ENCODE peak calls at places on chromosomes 11 and 22, in five cellular contexts. B is NCI-H774, Z is HEK293T, C is astrocyte of the hippocampus, W is adrenal gland. F is an unnamed sample.

GRCh38 chr11:94885133-94885532 is 88.2 kb downstream of the CWC15 start:
- DNase-seq in B (no peak), Z (peak), C (peak), W (no peak), F (no peak)

GRCh38 chr11:67691149-67691548 is 16.7 kb upstream of the ALDH3B2 start:
- DNase-seq in B (no peak), Z (no peak), C (no peak), W (no peak), F (no peak)

GRCh38 chr11:33147559-33147958 is 13.7 kb downstream of the CSTF3 start:
- DNase-seq in B (no peak), Z (no peak), C (no peak), W (no peak), F (no peak)

GRCh38 chr11:62055970-62056369 is 67.8 kb upstream of the INCENP start:
- DNase-seq in B (no peak), Z (no peak), C (no peak), W (no peak), F (no peak)

GRCh38 chr11:118996926-118997626 is 862 bp upstream of the CENATAC start:
- DNase-seq in B (no peak), Z (peak), C (no peak), W (no peak), F (no peak)

GRCh38 chr11:32034149-32034548 is 56.7 kb upstream of the RCN1 start:
- DNase-seq in B (no peak), Z (no peak), C (peak), W (no peak), F (no peak)

GRCh38 chr11:78698612-78699011 is 123.9 kb upstream of the NARS2 start:
- DNase-seq in B (no peak), Z (no peak), C (peak), W (peak), F (peak)

GRCh38 chr22:46721716-46722115 is 16.3 kb downstream of the CERK start:
- DNase-seq in B (no peak), Z (no peak), C (no peak), W (no peak), F (no peak)

GRCh38 chr11:70141490-70142014 is 61.5 kb upstream of the FADD start:
- DNase-seq in B (no peak), Z (no peak), C (peak), W (no peak), F (peak)

GRCh38 chr11:62464655-62465054 is 45.8 kb downstream of the SCGB1A1 start:
- DNase-seq in B (no peak), Z (no peak), C (no peak), W (no peak), F (no peak)

GRCh38 chr11:74338963-74339362 is 27.5 kb upstream of the P4HA3 start:
- DNase-seq in B (no peak), Z (no peak), C (no peak), W (no peak), F (no peak)

GRCh38 chr11:63574856-63575602 is 11.8 kb upstream of the PLAAT2 start:
- DNase-seq in B (no peak), Z (no peak), C (no peak), W (peak), F (no peak)

GRCh38 chr11:128857341-128857740 is 9.8 kb downstream of the KCNJ1 start:
- DNase-seq in B (no peak), Z (no peak), C (no peak), W (no peak), F (no peak)

GRCh38 chr11:11521306-11522002 is 100.4 kb downstream of the GALNT18 start:
- DNase-seq in B (no peak), Z (no peak), C (no peak), W (no peak), F (no peak)

GRCh38 chr11:36312593-36312990 is 16.5 kb downstream of the PRR5L start:
- DNase-seq in B (no peak), Z (no peak), C (peak), W (no peak), F (no peak)

GRCh38 chr11:120517390-120518315 is 6.1 kb downstream of the GRIK4 start:
- DNase-seq in B (no peak), Z (no peak), C (peak), W (no peak), F (no peak)

GRCh38 chr22:49825944-49826602 is 1.6 kb downstream of the BRD1 start:
- DNase-seq in B (no peak), Z (no peak), C (peak), W (no peak), F (no peak)

GRCh38 chr11:67436459-67437081 is 912 bp downstream of the PTPRCAP start:
- DNase-seq in B (no peak), Z (no peak), C (no peak), W (peak), F (peak)

GRCh38 chr22:28440517-28441366 is 238.9 kb downstream of the TTC28 start:
- DNase-seq in B (no peak), Z (no peak), C (peak), W (peak), F (no peak)

GRCh38 chr11:22273781-22274180 is 64.4 kb upstream of the SLC17A6 start:
- DNase-seq in B (no peak), Z (no peak), C (no peak), W (no peak), F (no peak)

GRCh38 chr22:35227248-35227647 is 30.0 kb upstream of the HMGXB4 start:
- DNase-seq in B (no peak), Z (no peak), C (no peak), W (no peak), F (no peak)

GRCh38 chr11:123475478-123475877 is 45.4 kb downstream of the GRAMD1B start:
- DNase-seq in B (peak), Z (no peak), C (peak), W (no peak), F (peak)

GRCh38 chr11:112366777-112367176 is 106.1 kb upstream of the PLET1 start:
- DNase-seq in B (no peak), Z (no peak), C (no peak), W (no peak), F (no peak)

GRCh38 chr22:46815896-46816721 is 53.7 kb downstream of the TBC1D22A start:
- DNase-seq in B (no peak), Z (no peak), C (peak), W (no peak), F (no peak)

GRCh38 chr11:86938900-86939880 is 16.0 kb downstream of the FZD4 start:
- DNase-seq in B (peak), Z (no peak), C (peak), W (no peak), F (no peak)